ENCODE peak calls at places on chromosomes 3 and 15, in six cellular contexts. Z is suprapubic skin, V is body of pancreas, J is SJCRH30, P is kidney, Q is upper lobe of right lung. W is an unnamed sample.

GRCh38 chr3:194961555-194961954 is 275.9 kb downstream of the FAM43A start:
- DNase-seq in Z (peak; percentile 29), V (no peak), J (no peak), P (no peak), Q (peak; percentile 13), W (no peak)

GRCh38 chr15:25784141-25784540 is 79.0 kb downstream of the ATP10A start:
- DNase-seq in Z (no peak), V (no peak), J (no peak), P (peak; percentile 41), Q (no peak), W (no peak)

GRCh38 chr15:62428851-62429250 is 263.8 kb upstream of the C2CD4B start:
- DNase-seq in Z (no peak), V (no peak), J (no peak), P (no peak), Q (no peak), W (no peak)

GRCh38 chr3:194298331-194299227 is 52.5 kb downstream of the CPN2 start:
- DNase-seq in Z (no peak), V (no peak), J (no peak), P (no peak), Q (peak; percentile 50), W (no peak)

GRCh38 chr3:148943531-148944200 is 47.7 kb upstream of the GYG1 start:
- DNase-seq in Z (no peak), V (no peak), J (peak; percentile 81), P (no peak), Q (no peak), W (no peak)

GRCh38 chr15:68184616-68185470 is 20.3 kb downstream of the CALML4 start:
- DNase-seq in Z (no peak), V (no peak), J (no peak), P (no peak), Q (no peak), W (no peak)

GRCh38 chr3:158350971-158351370 is 220.0 kb upstream of the MLF1 start:
- DNase-seq in Z (no peak), V (no peak), J (no peak), P (no peak), Q (no peak), W (no peak)

GRCh38 chr3:162096874-162097273 is 600.3 kb downstream of the OTOL1 start:
- DNase-seq in Z (no peak), V (no peak), J (no peak), P (no peak), Q (no peak), W (no peak)

GRCh38 chr15:90885432-90886290 is 1.4 kb downstream of the FES start:
- DNase-seq in Z (peak; percentile 88), V (peak; percentile 75), J (peak; percentile 83), P (peak; percentile 85), Q (peak; percentile 91), W (peak; percentile 96)

GRCh38 chr3:194223951-194224350 is 88.0 kb downstream of the HES1 start:
- DNase-seq in Z (no peak), V (no peak), J (no peak), P (no peak), Q (no peak), W (no peak)

GRCh38 chr15:25182736-25183445 is 228.1 kb downstream of the SNRPN start:
- DNase-seq in Z (peak; percentile 24), V (no peak), J (peak; percentile 13), P (peak; percentile 48), Q (peak; percentile 39), W (no peak)

GRCh38 chr3:42979044-42979962 is at the start of gene GASK1A:
- DNase-seq in Z (peak; percentile 87), V (peak; percentile 47), J (no peak), P (peak; percentile 83), Q (peak; percentile 74), W (no peak)

GRCh38 chr15:100763764-100764750 is 115.6 kb upstream of the ALDH1A3 start:
- DNase-seq in Z (peak; percentile 73), V (no peak), J (peak; percentile 96), P (no peak), Q (peak; percentile 57), W (peak; percentile 89)

GRCh38 chr15:80709542-80709941 is 14.4 kb downstream of the ABHD17C start:
- DNase-seq in Z (peak; percentile 75), V (no peak), J (no peak), P (peak; percentile 85), Q (peak; percentile 83), W (no peak)

GRCh38 chr3:32405711-32406323 is 14.2 kb downstream of the CMTM7 start:
- DNase-seq in Z (no peak), V (no peak), J (no peak), P (no peak), Q (no peak), W (no peak)

GRCh38 chr3:72255191-72255590 is 470.2 kb upstream of the PROK2 start:
- DNase-seq in Z (no peak), V (peak; percentile 23), J (no peak), P (peak; percentile 85), Q (no peak), W (no peak)

GRCh38 chr3:16982439-16982838 is 97.7 kb downstream of the PLCL2 start:
- DNase-seq in Z (no peak), V (no peak), J (no peak), P (no peak), Q (no peak), W (no peak)

GRCh38 chr15:67176195-67176971 is 78.1 kb downstream of the AAGAB start:
- DNase-seq in Z (peak; percentile 58), V (peak; percentile 43), J (no peak), P (no peak), Q (peak; percentile 78), W (no peak)

GRCh38 chr3:46947981-46948791 is 28.4 kb downstream of the CCDC12 start:
- DNase-seq in Z (no peak), V (peak; percentile 84), J (peak; percentile 93), P (peak; percentile 81), Q (peak; percentile 82), W (no peak)

GRCh38 chr15:92810418-92811138 is 89.5 kb upstream of the CHD2 start:
- DNase-seq in Z (peak; percentile 81), V (peak; percentile 84), J (peak; percentile 96), P (peak; percentile 78), Q (peak; percentile 89), W (no peak)

GRCh38 chr3:59251899-59252298 is 202.1 kb upstream of the CFAP20DC start:
- DNase-seq in Z (no peak), V (no peak), J (no peak), P (no peak), Q (no peak), W (no peak)

GRCh38 chr3:36653095-36653494 is 111.3 kb downstream of the DCLK3 start:
- DNase-seq in Z (no peak), V (no peak), J (no peak), P (no peak), Q (no peak), W (no peak)

GRCh38 chr3:71453822-71454512 is 129.6 kb downstream of the FOXP1 start:
- DNase-seq in Z (no peak), V (no peak), J (no peak), P (no peak), Q (no peak), W (peak; percentile 31)

GRCh38 chr3:24151595-24151994 is 206.5 kb downstream of the NR1D2 start:
- DNase-seq in Z (no peak), V (no peak), J (no peak), P (no peak), Q (no peak), W (no peak)

GRCh38 chr3:43919067-43919466 is 228.3 kb downstream of the ABHD5 start:
- DNase-seq in Z (no peak), V (no peak), J (no peak), P (no peak), Q (no peak), W (peak; percentile 21)

GRCh38 chr15:98217356-98217755 is 256.9 kb downstream of the ARRDC4 start:
- DNase-seq in Z (no peak), V (no peak), J (no peak), P (no peak), Q (no peak), W (peak; percentile 85)

GRCh38 chr15:70504305-70504951 is 258.9 kb downstream of the UACA start:
- DNase-seq in Z (no peak), V (peak; percentile 35), J (peak; percentile 89), P (peak; percentile 88), Q (peak; percentile 73), W (no peak)

GRCh38 chr3:151156618-151157216 is 46.3 kb downstream of the GPR171 start:
- DNase-seq in Z (no peak), V (no peak), J (peak; percentile 73), P (no peak), Q (no peak), W (no peak)

GRCh38 chr3:120151796-120152195 is 57.5 kb upstream of the GSK3B start:
- DNase-seq in Z (no peak), V (no peak), J (no peak), P (no peak), Q (no peak), W (no peak)

GRCh38 chr3:12138044-12138443 is 20.7 kb downstream of the TIMP4 start:
- DNase-seq in Z (peak; percentile 65), V (no peak), J (peak; percentile 12), P (no peak), Q (no peak), W (no peak)

GRCh38 chr3:68447885-68448284 is 484.5 kb downstream of the TAFA4 start:
- DNase-seq in Z (no peak), V (no peak), J (no peak), P (no peak), Q (no peak), W (no peak)

GRCh38 chr3:142602630-142603339 is 6.6 kb downstream of the PLS1 start:
- DNase-seq in Z (no peak), V (no peak), J (no peak), P (no peak), Q (no peak), W (peak; percentile 68)
- H3K4me1 ChIP-seq in Z (peaks cover 1% of the 10 kb centered on the region), V (peaks cover 17% of the 10 kb centered on the region), J (peaks cover 9% of the 10 kb centered on the region), P (peaks cover 4% of the 10 kb centered on the region), Q (no peaks in the 10 kb centered on the region), W (no peaks in the 10 kb centered on the region)

GRCh38 chr3:51386852-51387229 is 1.8 kb downstream of the MANF start:
- DNase-seq in Z (no peak), V (no peak), J (no peak), P (peak; percentile 38), Q (no peak), W (no peak)
- H3K4me1 ChIP-seq in Z (peaks cover 67% of the 10 kb centered on the region), V (peaks cover 62% of the 10 kb centered on the region), J (peaks cover 11% of the 10 kb centered on the region), P (peaks cover 27% of the 10 kb centered on the region), Q (peaks cover 42% of the 10 kb centered on the region), W (peaks cover 46% of the 10 kb centered on the region)

GRCh38 chr3:127209840-127210653 is 17.1 kb downstream of the PRR23E start:
- DNase-seq in Z (no peak), V (no peak), J (no peak), P (no peak), Q (no peak), W (peak; percentile 66)
- H3K4me1 ChIP-seq in Z (no peaks in the 10 kb centered on the region), V (no peaks in the 10 kb centered on the region), J (peaks cover 14% of the 10 kb centered on the region), P (no peaks in the 10 kb centered on the region), Q (no peaks in the 10 kb centered on the region), W (no peaks in the 10 kb centered on the region)

DNA sequence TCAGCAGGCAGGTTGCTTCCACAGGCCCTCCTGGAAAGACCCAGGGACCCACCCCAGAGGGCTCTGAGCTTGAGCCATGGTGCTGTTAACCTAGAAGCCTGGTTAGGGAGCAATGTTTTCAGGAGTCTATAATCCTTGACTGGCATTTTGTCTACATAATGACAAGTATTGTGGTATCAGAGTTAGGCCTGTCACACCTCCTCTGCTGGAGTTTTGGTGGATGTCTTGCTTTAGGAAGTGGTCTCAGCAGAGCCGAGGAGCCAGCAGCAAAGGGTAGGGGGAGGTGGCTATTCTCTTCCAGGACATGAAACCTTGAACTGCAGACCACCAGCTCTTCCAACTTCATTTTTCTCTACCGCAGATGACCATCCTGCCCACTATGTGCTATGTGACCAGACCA is 76.1 kb downstream of the CLSTN2 start:
- DNase-seq in Z (no peak), V (no peak), J (no peak), P (no peak), Q (no peak), W (peak; percentile 84)
- H3K4me1 ChIP-seq in Z (no peaks in the 10 kb centered on the region), V (peaks cover 3% of the 10 kb centered on the region), J (peaks cover 30% of the 10 kb centered on the region), P (no peaks in the 10 kb centered on the region), Q (no peaks in the 10 kb centered on the region), W (no peaks in the 10 kb centered on the region)